ENCODE peak calls at places on chromosomes 12 and 14, in eight cellular contexts. One of them, this sample, is unnamed.

GRCh38 chr12:102454808-102455760 is 25.3 kb downstream of the IGF1 start:
- DNase-seq in cerebellar nuclear complex: no peak
- DNase-seq in cardiac muscle cell: no peak
- DNase-seq in cerebellar cortex: no peak
- DNase-seq in CD8-positive, alpha-beta T cell: no peak
- DNase-seq in astrocyte of the cerebellum: no peak
- DNase-seq in GF-D8: no peak
- DNase-seq in HT-29: no peak
- DNase-seq in this sample: no peak

GRCh38 chr12:129753596-129753995 is 150.2 kb downstream of the TMEM132D start:
- DNase-seq in cerebellar nuclear complex: no peak
- DNase-seq in cardiac muscle cell: no peak
- DNase-seq in cerebellar cortex: no peak
- DNase-seq in CD8-positive, alpha-beta T cell: no peak
- DNase-seq in astrocyte of the cerebellum: peak
- DNase-seq in GF-D8: no peak
- DNase-seq in HT-29: no peak
- DNase-seq in this sample: no peak

GRCh38 chr12:51413791-51414190 is 10.8 kb upstream of the SLC4A8 start:
- DNase-seq in cerebellar nuclear complex: no peak
- DNase-seq in cardiac muscle cell: no peak
- DNase-seq in cerebellar cortex: no peak
- DNase-seq in CD8-positive, alpha-beta T cell: no peak
- DNase-seq in astrocyte of the cerebellum: no peak
- DNase-seq in GF-D8: no peak
- DNase-seq in HT-29: no peak
- DNase-seq in this sample: no peak

GRCh38 chr12:66188584-66189475 is at the start of gene IRAK3:
- DNase-seq in cerebellar nuclear complex: no peak
- DNase-seq in cardiac muscle cell: peak
- DNase-seq in cerebellar cortex: no peak
- DNase-seq in CD8-positive, alpha-beta T cell: no peak
- DNase-seq in astrocyte of the cerebellum: no peak
- DNase-seq in GF-D8: peak
- DNase-seq in HT-29: no peak
- DNase-seq in this sample: peak

GRCh38 chr12:116916122-116916521 is 5.4 kb downstream of the FBXW8 start:
- DNase-seq in cerebellar nuclear complex: no peak
- DNase-seq in cardiac muscle cell: no peak
- DNase-seq in cerebellar cortex: no peak
- DNase-seq in CD8-positive, alpha-beta T cell: no peak
- DNase-seq in astrocyte of the cerebellum: peak
- DNase-seq in GF-D8: no peak
- DNase-seq in HT-29: peak
- DNase-seq in this sample: no peak

GRCh38 chr12:16008442-16008841 is 97.3 kb downstream of the DERA start:
- DNase-seq in cerebellar nuclear complex: no peak
- DNase-seq in cardiac muscle cell: no peak
- DNase-seq in cerebellar cortex: no peak
- DNase-seq in CD8-positive, alpha-beta T cell: no peak
- DNase-seq in astrocyte of the cerebellum: no peak
- DNase-seq in GF-D8: no peak
- DNase-seq in HT-29: no peak
- DNase-seq in this sample: no peak

GRCh38 chr12:2481951-2482350 is 312.8 kb upstream of the FKBP4 start:
- DNase-seq in cerebellar nuclear complex: no peak
- DNase-seq in cardiac muscle cell: no peak
- DNase-seq in cerebellar cortex: no peak
- DNase-seq in CD8-positive, alpha-beta T cell: no peak
- DNase-seq in astrocyte of the cerebellum: no peak
- DNase-seq in GF-D8: no peak
- DNase-seq in HT-29: no peak
- DNase-seq in this sample: no peak

GRCh38 chr12:106863185-106863584 is 88.7 kb downstream of the RIC8B start:
- DNase-seq in cerebellar nuclear complex: no peak
- DNase-seq in cardiac muscle cell: no peak
- DNase-seq in cerebellar cortex: no peak
- DNase-seq in CD8-positive, alpha-beta T cell: no peak
- DNase-seq in astrocyte of the cerebellum: no peak
- DNase-seq in GF-D8: no peak
- DNase-seq in HT-29: no peak
- DNase-seq in this sample: no peak

GRCh38 chr12:49641748-49642369 is 18.5 kb downstream of the PRPF40B start:
- DNase-seq in cerebellar nuclear complex: no peak
- DNase-seq in cardiac muscle cell: no peak
- DNase-seq in cerebellar cortex: no peak
- DNase-seq in CD8-positive, alpha-beta T cell: no peak
- DNase-seq in astrocyte of the cerebellum: no peak
- DNase-seq in GF-D8: no peak
- DNase-seq in HT-29: no peak
- DNase-seq in this sample: no peak

GRCh38 chr12:104859144-104859543 is 98.9 kb downstream of the SLC41A2 start:
- DNase-seq in cerebellar nuclear complex: no peak
- DNase-seq in cardiac muscle cell: no peak
- DNase-seq in cerebellar cortex: no peak
- DNase-seq in CD8-positive, alpha-beta T cell: no peak
- DNase-seq in astrocyte of the cerebellum: peak
- DNase-seq in GF-D8: no peak
- DNase-seq in HT-29: no peak
- DNase-seq in this sample: no peak

GRCh38 chr12:63302269-63302940 is 151.4 kb upstream of the AVPR1A start:
- DNase-seq in cerebellar nuclear complex: no peak
- DNase-seq in cardiac muscle cell: no peak
- DNase-seq in cerebellar cortex: no peak
- DNase-seq in CD8-positive, alpha-beta T cell: no peak
- DNase-seq in astrocyte of the cerebellum: no peak
- DNase-seq in GF-D8: no peak
- DNase-seq in HT-29: no peak
- DNase-seq in this sample: no peak

GRCh38 chr12:99128246-99128645 is 483.2 kb downstream of the APAF1 start:
- DNase-seq in cerebellar nuclear complex: no peak
- DNase-seq in cardiac muscle cell: no peak
- DNase-seq in cerebellar cortex: no peak
- DNase-seq in CD8-positive, alpha-beta T cell: no peak
- DNase-seq in astrocyte of the cerebellum: no peak
- DNase-seq in GF-D8: no peak
- DNase-seq in HT-29: no peak
- DNase-seq in this sample: no peak

GRCh38 chr12:29145372-29146170 is 3.5 kb upstream of the FAR2 start:
- DNase-seq in cerebellar nuclear complex: no peak
- DNase-seq in cardiac muscle cell: no peak
- DNase-seq in cerebellar cortex: no peak
- DNase-seq in CD8-positive, alpha-beta T cell: no peak
- DNase-seq in astrocyte of the cerebellum: no peak
- DNase-seq in GF-D8: no peak
- DNase-seq in HT-29: no peak
- DNase-seq in this sample: no peak

GRCh38 chr14:100102156-100102785 is 37.0 kb downstream of the EVL start:
- DNase-seq in cerebellar nuclear complex: no peak
- DNase-seq in cardiac muscle cell: no peak
- DNase-seq in cerebellar cortex: peak
- DNase-seq in CD8-positive, alpha-beta T cell: no peak
- DNase-seq in astrocyte of the cerebellum: no peak
- DNase-seq in GF-D8: no peak
- DNase-seq in HT-29: no peak
- DNase-seq in this sample: no peak

This sample was measured in Kasumi-1.